ENCODE peak calls at places on chromosomes 12 and 14, in ten cellular contexts. W is HuH-7, U is SK-N-SH, I is SHP77, E is NCI-H1417, N is left ventricle myocardium inferior, S is NCI-H1092 treated with DMSO at 0.1 percent for 48 hours, O is Daoy, M is nephron progenitor cell, C is SW480. Y is an unnamed sample.

GRCh38 chr12:91171475-91171874 is 11.1 kb downstream of the DCN start:
- DNase-seq in W (no peak), U (peak; percentile 4), I (no peak), E (no peak), N (no peak), S (no peak), O (no peak), M (no peak), C (no peak), Y (peak; percentile 37)

GRCh38 chr12:42143401-42144173 is 1.1 kb downstream of the GXYLT1 start:
- DNase-seq in W (peak; percentile 28), U (peak; percentile 34), I (no peak), E (peak; percentile 82), N (no peak), S (peak; percentile 38), O (peak; percentile 15), M (no peak), C (peak; percentile 36), Y (no peak)

GRCh38 chr12:91529829-91530228 is 347.2 kb upstream of the DCN start:
- DNase-seq in W (no peak), U (no peak), I (no peak), E (no peak), N (no peak), S (no peak), O (peak; percentile 5), M (no peak), C (no peak), Y (no peak)

GRCh38 chr12:131137836-131138637 is 184.3 kb downstream of the ADGRD1 start:
- DNase-seq in W (no peak), U (peak; percentile 69), I (no peak), E (no peak), N (no peak), S (no peak), O (peak; percentile 84), M (peak; percentile 51), C (peak; percentile 36), Y (no peak)

GRCh38 chr14:28468191-28469151 is 298.1 kb upstream of the FOXG1 start:
- DNase-seq in W (no peak), U (no peak), I (peak; percentile 77), E (no peak), N (no peak), S (no peak), O (peak; percentile 11), M (no peak), C (no peak), Y (no peak)

GRCh38 chr14:83118029-83118428 is 1584.4 kb upstream of the SEL1L start:
- DNase-seq in W (no peak), U (no peak), I (no peak), E (no peak), N (no peak), S (no peak), O (no peak), M (no peak), C (no peak), Y (no peak)

GRCh38 chr12:41289461-41289860 is 101.3 kb downstream of the PDZRN4 start:
- DNase-seq in W (no peak), U (no peak), I (no peak), E (no peak), N (no peak), S (no peak), O (no peak), M (no peak), C (no peak), Y (no peak)

GRCh38 chr12:50081096-50081808 is 3.9 kb upstream of the SMARCD1 start:
- DNase-seq in W (no peak), U (no peak), I (no peak), E (no peak), N (no peak), S (no peak), O (no peak), M (no peak), C (no peak), Y (no peak)

GRCh38 chr14:65940056-65940735 is 527.7 kb downstream of the FUT8 start:
- DNase-seq in W (peak; percentile 16), U (peak; percentile 40), I (peak; percentile 64), E (peak; percentile 4), N (no peak), S (peak; percentile 19), O (peak; percentile 55), M (peak; percentile 30), C (peak; percentile 46), Y (no peak)

GRCh38 chr12:26434299-26434915 is 239.0 kb downstream of the SSPN start:
- DNase-seq in W (peak; percentile 52), U (peak; percentile 52), I (peak; percentile 59), E (peak; percentile 85), N (no peak), S (peak; percentile 52), O (peak; percentile 61), M (peak; percentile 20), C (peak; percentile 93), Y (no peak)

GRCh38 chr12:66960704-66961690 is 282.1 kb upstream of the GRIP1 start:
- DNase-seq in W (no peak), U (no peak), I (no peak), E (no peak), N (no peak), S (no peak), O (no peak), M (no peak), C (no peak), Y (no peak)

GRCh38 chr12:57134949-57135348 is 6.7 kb downstream of the LRP1 start:
- DNase-seq in W (no peak), U (no peak), I (no peak), E (no peak), N (no peak), S (no peak), O (no peak), M (no peak), C (no peak), Y (peak; percentile 35)

GRCh38 chr12:58202933-58203713 is 261.8 kb downstream of the ATP23 start:
- DNase-seq in W (no peak), U (no peak), I (no peak), E (peak; percentile 94), N (no peak), S (no peak), O (no peak), M (no peak), C (no peak), Y (no peak)

GRCh38 chr12:26338574-26339572 is 143.5 kb downstream of the SSPN start:
- DNase-seq in W (no peak), U (no peak), I (no peak), E (no peak), N (no peak), S (no peak), O (peak; percentile 81), M (no peak), C (peak; percentile 96), Y (no peak)

GRCh38 chr12:104653730-104654328 is 197.1 kb downstream of the CHST11 start:
- DNase-seq in W (peak; percentile 38), U (no peak), I (no peak), E (peak; percentile 12), N (no peak), S (no peak), O (peak; percentile 23), M (no peak), C (no peak), Y (no peak)

GRCh38 chr12:108798551-108799221 is 58.7 kb downstream of the SSH1 start:
- DNase-seq in W (no peak), U (no peak), I (no peak), E (no peak), N (no peak), S (no peak), O (no peak), M (no peak), C (no peak), Y (peak; percentile 71)

GRCh38 chr12:21561158-21561557 is 35.1 kb downstream of the SPX start:
- DNase-seq in W (no peak), U (no peak), I (no peak), E (no peak), N (no peak), S (no peak), O (no peak), M (no peak), C (no peak), Y (no peak)

Y was measured in Right ventricle myocardium superior.